ENCODE peak calls at places on chromosomes 16 and 17, in nine cellular contexts. J, Q, G, T, A, P, O, E and C are unnamed samples.

GRCh38 chr16:23398987-23399805 is 53.8 kb downstream of the COG7 start:
- DNase-seq in A (peak; percentile 34), E (no peak), G (no peak), T (no peak), J (no peak), P (no peak), Q (no peak), O (no peak), C (no peak)

GRCh38 chr17:7839199-7839889 is 5.3 kb downstream of the KDM6B start:
- DNase-seq in E (no peak), T (no peak), G (peak; percentile 88), A (no peak), J (no peak), P (peak; percentile 85), O (no peak), Q (no peak), C (no peak)

GRCh38 chr17:80097307-80097630 is 4.1 kb upstream of the GAA start:
- DNase-seq in E (no peak), O (no peak), J (no peak), A (no peak), Q (no peak), T (no peak), P (no peak), G (no peak), C (peak; percentile 9)

GRCh38 chr17:69523252-69523861 is 108.9 kb downstream of the MAP2K6 start:
- DNase-seq in G (peak; percentile 53), Q (peak; percentile 74), T (peak; percentile 73), A (no peak), P (peak; percentile 76), E (no peak), O (peak; percentile 53), J (no peak), C (peak; percentile 31)

GRCh38 chr16:83953796-83954576 is 946 bp downstream of the OSGIN1 start:
- DNase-seq in Q (peak; percentile 53), J (no peak), E (no peak), O (peak; percentile 76), T (peak; percentile 17), G (peak; percentile 60), A (no peak), P (peak; percentile 77), C (peak; percentile 18)

GRCh38 chr16:19644877-19645276 is 73.2 kb downstream of the KNOP1 start:
- DNase-seq in Q (peak; percentile 67), T (no peak), P (no peak), E (no peak), G (no peak), O (no peak), A (peak; percentile 86), J (no peak), C (no peak)

GRCh38 chr16:21598676-21599157 is 660 bp upstream of the METTL9 start:
- DNase-seq in A (no peak), P (peak; percentile 46), J (peak; percentile 28), T (no peak), G (peak; percentile 68), E (no peak), O (no peak), Q (no peak), C (no peak)

GRCh38 chr17:11768106-11768505 is 169.8 kb downstream of the DNAH9 start:
- DNase-seq in G (no peak), J (no peak), E (no peak), A (no peak), T (no peak), O (no peak), Q (no peak), P (no peak), C (no peak)

GRCh38 chr17:62804822-62805221 is 3.3 kb downstream of the MARCHF10 start:
- DNase-seq in E (no peak), G (no peak), O (peak; percentile 72), J (no peak), A (no peak), P (no peak), Q (peak; percentile 89), T (peak; percentile 65), C (peak; percentile 78)

GRCh38 chr17:39543669-39544068 is 64.1 kb downstream of the NEUROD2 start:
- DNase-seq in O (no peak), G (no peak), Q (no peak), A (no peak), J (no peak), E (no peak), T (no peak), P (peak; percentile 62), C (no peak)

GRCh38 chr17:51869387-51869786 is 289.1 kb downstream of the CA10 start:
- DNase-seq in T (no peak), Q (peak; percentile 19), O (no peak), A (no peak), E (no peak), P (no peak), J (peak; percentile 3), G (peak; percentile 58), C (no peak)

GRCh38 chr17:10125761-10126553 is 72.4 kb downstream of the GAS7 start:
- DNase-seq in O (no peak), P (no peak), T (peak; percentile 51), J (no peak), E (no peak), Q (no peak), G (no peak), A (no peak), C (no peak)

GRCh38 chr17:83064732-83065659 is 14.4 kb upstream of the METRNL start:
- DNase-seq in O (no peak), T (no peak), J (no peak), P (peak; percentile 55), A (peak; percentile 38), Q (no peak), E (no peak), G (peak; percentile 20), C (no peak)

GRCh38 chr17:50139950-50140885 is 10.3 kb upstream of the SAMD14 start:
- DNase-seq in P (peak; percentile 84), G (peak; percentile 73), E (peak; percentile 72), Q (peak; percentile 85), A (peak; percentile 81), T (peak; percentile 75), J (peak; percentile 85), O (peak; percentile 78), C (peak; percentile 46)

GRCh38 chr17:50834126-50834785 is 1.1 kb upstream of the WFIKKN2 start:
- DNase-seq in P (no peak), E (no peak), G (no peak), Q (no peak), J (no peak), O (no peak), T (no peak), A (no peak), C (no peak)

GRCh38 chr16:4283939-4284338 is 11.1 kb upstream of the TFAP4 start:
- DNase-seq in G (no peak), O (peak; percentile 57), T (no peak), A (no peak), J (no peak), E (no peak), P (no peak), Q (no peak), C (peak; percentile 20)

GRCh38 chr17:12568358-12569251 is 97.1 kb upstream of the MYOCD start:
- DNase-seq in T (no peak), J (no peak), Q (no peak), P (no peak), A (no peak), O (no peak), G (no peak), E (no peak), C (no peak)

GRCh38 chr16:67652578-67653130 is 7.4 kb downstream of the ACD start:
- DNase-seq in O (peak; percentile 34), P (no peak), T (no peak), J (no peak), E (no peak), A (no peak), Q (no peak), G (no peak), C (no peak)

GRCh38 chr16:80369559-80369958 is 171.2 kb upstream of the DYNLRB2 start:
- DNase-seq in E (no peak), O (peak; percentile 49), T (peak; percentile 66), A (no peak), Q (peak; percentile 67), G (no peak), P (peak; percentile 52), J (no peak), C (peak; percentile 41)

GRCh38 chr17:57948555-57949420 is 6.4 kb downstream of the CUEDC1 start:
- DNase-seq in G (peak; percentile 73), Q (peak; percentile 97), P (no peak), A (no peak), J (no peak), T (peak; percentile 99), O (peak; percentile 100), E (no peak), C (peak; percentile 98)

GRCh38 chr17:46023783-46024388 is 24.8 kb downstream of the STH start:
- DNase-seq in G (no peak), J (no peak), P (no peak), E (no peak), Q (no peak), O (no peak), T (no peak), A (no peak), C (no peak)

GRCh38 chr17:34763727-34764665 is 184.6 kb downstream of the TMEM132E start:
- DNase-seq in O (peak; percentile 69), E (no peak), P (no peak), T (no peak), Q (no peak), G (no peak), A (no peak), J (no peak), C (no peak)

GRCh38 chr17:9645858-9646555 is 690 bp downstream of the USP43 start:
- DNase-seq in A (peak; percentile 24), J (peak; percentile 31), Q (no peak), G (peak; percentile 63), P (peak; percentile 83), T (no peak), E (no peak), O (no peak), C (peak; percentile 32)

GRCh38 chr17:32692179-32692578 is 184.7 kb downstream of the MYO1D start:
- DNase-seq in P (no peak), T (no peak), O (no peak), J (no peak), Q (no peak), A (no peak), E (no peak), G (no peak), C (no peak)

GRCh38 chr17:58121925-58122324 is 26.3 kb upstream of the OR4D1 start:
- DNase-seq in A (no peak), T (peak; percentile 29), Q (peak; percentile 44), G (peak; percentile 76), O (peak; percentile 59), P (peak; percentile 24), E (no peak), J (no peak), C (peak; percentile 12)

GRCh38 chr16:46830417-46830901 is 521 bp downstream of the C16orf87 start:
- DNase-seq in Q (peak; percentile 14), O (no peak), E (no peak), P (peak; percentile 41), G (peak; percentile 48), T (peak; percentile 6), J (peak; percentile 28), A (peak; percentile 52), C (no peak)